ENCODE peak calls at places on chromosomes 4 and X, in five cellular contexts. One of them, this sample, is unnamed.
A peak's percentile ranks its signal among the peaks of the same experiment; 100 is the strongest.

GRCh38 chr4:109079177-109079576 is 223.3 kb downstream of the COL25A1 start:
- DNase-seq in GM23338: no peak
- DNase-seq in transverse colon: no peak
- DNase-seq in GM12892: no peak
- DNase-seq in breast epithelium: no peak
- DNase-seq in this sample: no peak

GRCh38 chr4:21307709-21308108 is 607.5 kb downstream of the PACRGL start:
- DNase-seq in GM23338: peak; percentile 27
- DNase-seq in GM12892: no peak
- DNase-seq in transverse colon: no peak
- DNase-seq in breast epithelium: no peak
- DNase-seq in this sample: no peak

GRCh38 chr4:98710831-98711230 is 52.4 kb upstream of the TSPAN5 start:
- DNase-seq in breast epithelium: no peak
- DNase-seq in GM23338: no peak
- DNase-seq in transverse colon: no peak
- DNase-seq in GM12892: no peak
- DNase-seq in this sample: no peak

GRCh38 chr4:54281060-54281781 is 52.1 kb downstream of the PDGFRA start:
- DNase-seq in transverse colon: peak; percentile 29
- DNase-seq in GM23338: peak; percentile 11
- DNase-seq in GM12892: no peak
- DNase-seq in breast epithelium: no peak
- DNase-seq in this sample: no peak

GRCh38 chr4:120056249-120056648 is 10.4 kb downstream of the MAD2L1 start:
- DNase-seq in transverse colon: no peak
- DNase-seq in GM12892: no peak
- DNase-seq in breast epithelium: no peak
- DNase-seq in GM23338: no peak
- DNase-seq in this sample: no peak

GRCh38 chr4:770022-770421 is 55.9 kb downstream of the CPLX1 start:
- DNase-seq in GM12892: no peak
- DNase-seq in breast epithelium: no peak
- DNase-seq in transverse colon: no peak
- DNase-seq in GM23338: no peak
- DNase-seq in this sample: no peak

GRCh38 chr4:107888237-107888636 is 43.1 kb upstream of the CYP2U1 start:
- DNase-seq in GM12892: no peak
- DNase-seq in breast epithelium: no peak
- DNase-seq in GM23338: peak; percentile 34
- DNase-seq in transverse colon: no peak
- DNase-seq in this sample: no peak

GRCh38 chr4:49032440-49033161 is 46.5 kb downstream of the CWH43 start:
- DNase-seq in breast epithelium: no peak
- DNase-seq in GM23338: peak; percentile 37
- DNase-seq in GM12892: no peak
- DNase-seq in transverse colon: no peak
- DNase-seq in this sample: no peak

GRCh38 chrX:3184176-3184930 is 143.1 kb downstream of the ARSF start:
- DNase-seq in transverse colon: no peak
- DNase-seq in breast epithelium: no peak
- DNase-seq in GM23338: no peak
- DNase-seq in GM12892: no peak
- DNase-seq in this sample: no peak

GRCh38 chr4:165106518-165106917 is 6.1 kb downstream of the TMEM192 start:
- DNase-seq in breast epithelium: no peak
- DNase-seq in GM12892: no peak
- DNase-seq in transverse colon: no peak
- DNase-seq in GM23338: no peak
- DNase-seq in this sample: no peak

GRCh38 chr4:39855909-39856512 is 121.7 kb downstream of the PDS5A start:
- DNase-seq in transverse colon: no peak
- DNase-seq in breast epithelium: no peak
- DNase-seq in GM12892: no peak
- DNase-seq in GM23338: no peak
- DNase-seq in this sample: no peak

GRCh38 chrX:39324233-39324632 is 523.0 kb downstream of the MID1IP1 start:
- DNase-seq in transverse colon: no peak
- DNase-seq in breast epithelium: no peak
- DNase-seq in GM23338: no peak
- DNase-seq in GM12892: no peak
- DNase-seq in this sample: no peak

GRCh38 chr4:38623260-38623659 is 40.7 kb upstream of the KLF3 start:
- DNase-seq in GM23338: no peak
- DNase-seq in GM12892: no peak
- DNase-seq in transverse colon: no peak
- DNase-seq in breast epithelium: no peak
- DNase-seq in this sample: no peak

GRCh38 chr4:80566203-80566872 is 230.8 kb downstream of the CFAP299 start:
- DNase-seq in GM23338: no peak
- DNase-seq in GM12892: no peak
- DNase-seq in breast epithelium: no peak
- DNase-seq in transverse colon: no peak
- DNase-seq in this sample: no peak

GRCh38 chr4:155854597-155855226 is 11.4 kb downstream of the ASIC5 start:
- DNase-seq in transverse colon: no peak
- DNase-seq in GM23338: no peak
- DNase-seq in breast epithelium: no peak
- DNase-seq in GM12892: no peak
- DNase-seq in this sample: no peak

GRCh38 chr4:148790246-148790645 is 348.0 kb upstream of the NR3C2 start:
- DNase-seq in transverse colon: no peak
- DNase-seq in GM23338: peak; percentile 8
- DNase-seq in GM12892: no peak
- DNase-seq in breast epithelium: no peak
- DNase-seq in this sample: no peak

GRCh38 chr4:129240816-129241215 is 144.9 kb downstream of the C4orf33 start:
- DNase-seq in GM23338: no peak
- DNase-seq in breast epithelium: no peak
- DNase-seq in GM12892: no peak
- DNase-seq in transverse colon: no peak
- DNase-seq in this sample: no peak

GRCh38 chrX:3320471-3321046 is 25.9 kb downstream of the MXRA5 start:
- DNase-seq in transverse colon: no peak
- DNase-seq in GM23338: no peak
- DNase-seq in breast epithelium: no peak
- DNase-seq in GM12892: no peak
- DNase-seq in this sample: no peak

GRCh38 chr4:5711479-5712184 is 631 bp downstream of the EVC start:
- DNase-seq in GM23338: peak; percentile 75
- DNase-seq in breast epithelium: no peak
- DNase-seq in transverse colon: no peak
- DNase-seq in GM12892: no peak
- DNase-seq in this sample: peak; percentile 25

GRCh38 chrX:29941292-29941691 is 274.1 kb upstream of the MAGEB2 start:
- DNase-seq in GM23338: no peak
- DNase-seq in transverse colon: no peak
- DNase-seq in GM12892: no peak
- DNase-seq in breast epithelium: no peak
- DNase-seq in this sample: no peak

GRCh38 chr4:148029781-148030180 is 297.9 kb downstream of the ARHGAP10 start:
- DNase-seq in transverse colon: no peak
- DNase-seq in GM12892: no peak
- DNase-seq in GM23338: no peak
- DNase-seq in breast epithelium: no peak
- DNase-seq in this sample: no peak

GRCh38 chr4:84932462-84932861 is 34.0 kb downstream of the WDFY3 start:
- DNase-seq in transverse colon: no peak
- DNase-seq in GM23338: no peak
- DNase-seq in GM12892: no peak
- DNase-seq in breast epithelium: no peak
- DNase-seq in this sample: no peak

DNA sequence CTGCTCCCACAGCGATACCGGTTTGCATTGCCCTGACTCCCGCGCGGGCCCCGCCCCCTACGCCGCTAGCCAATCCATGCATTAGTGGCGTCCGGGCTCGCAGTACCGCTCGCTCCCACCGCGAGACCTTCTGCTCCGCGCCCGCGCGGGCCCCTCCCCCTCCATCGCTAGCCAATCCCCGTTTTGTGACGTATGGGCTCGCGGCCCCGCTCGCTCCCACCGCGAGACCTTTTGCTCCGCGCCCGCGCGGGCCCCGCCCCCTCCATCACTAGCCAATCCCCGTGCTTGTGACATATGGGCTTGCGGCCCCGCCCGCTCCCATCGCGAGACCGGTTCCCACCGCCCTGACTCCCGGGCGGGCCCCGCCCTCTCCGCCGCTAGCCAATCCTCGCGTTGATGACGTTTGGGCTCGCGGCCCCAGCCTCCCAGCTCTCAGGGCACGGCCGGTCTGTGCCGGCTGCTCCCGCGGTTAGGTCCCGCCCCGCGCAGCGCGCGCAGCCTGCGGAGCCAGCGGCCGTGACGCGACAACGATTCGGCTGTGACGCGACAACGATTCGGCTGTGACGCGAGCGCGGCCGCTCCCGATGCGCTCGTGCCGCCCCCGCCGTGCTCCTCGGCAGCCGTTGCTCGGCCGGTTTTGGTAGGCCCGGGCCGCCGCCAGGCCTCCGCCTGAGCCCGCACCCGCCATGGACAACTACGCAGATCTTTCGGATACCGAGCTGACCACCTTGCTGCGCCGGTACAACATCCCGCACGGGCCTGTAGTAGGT is at the start of gene EMD:
- DNase-seq in GM12892: peak; percentile 87
- DNase-seq in transverse colon: peak; percentile 97
- DNase-seq in GM23338: peak; percentile 96
- DNase-seq in breast epithelium: peak; percentile 95
- DNase-seq in this sample: peak; percentile 99
- TF ChIP-seq POLR2AphosphoS5 in GM12892: no peak
- TF ChIP-seq POLR2AphosphoS5 in transverse colon: peak; percentile 78
- TF ChIP-seq POLR2AphosphoS5 in GM23338: peak; percentile 68
- TF ChIP-seq POLR2AphosphoS5 in breast epithelium: peak; percentile 62
- TF ChIP-seq POLR2AphosphoS5 in this sample: peak; percentile 86

DNA sequence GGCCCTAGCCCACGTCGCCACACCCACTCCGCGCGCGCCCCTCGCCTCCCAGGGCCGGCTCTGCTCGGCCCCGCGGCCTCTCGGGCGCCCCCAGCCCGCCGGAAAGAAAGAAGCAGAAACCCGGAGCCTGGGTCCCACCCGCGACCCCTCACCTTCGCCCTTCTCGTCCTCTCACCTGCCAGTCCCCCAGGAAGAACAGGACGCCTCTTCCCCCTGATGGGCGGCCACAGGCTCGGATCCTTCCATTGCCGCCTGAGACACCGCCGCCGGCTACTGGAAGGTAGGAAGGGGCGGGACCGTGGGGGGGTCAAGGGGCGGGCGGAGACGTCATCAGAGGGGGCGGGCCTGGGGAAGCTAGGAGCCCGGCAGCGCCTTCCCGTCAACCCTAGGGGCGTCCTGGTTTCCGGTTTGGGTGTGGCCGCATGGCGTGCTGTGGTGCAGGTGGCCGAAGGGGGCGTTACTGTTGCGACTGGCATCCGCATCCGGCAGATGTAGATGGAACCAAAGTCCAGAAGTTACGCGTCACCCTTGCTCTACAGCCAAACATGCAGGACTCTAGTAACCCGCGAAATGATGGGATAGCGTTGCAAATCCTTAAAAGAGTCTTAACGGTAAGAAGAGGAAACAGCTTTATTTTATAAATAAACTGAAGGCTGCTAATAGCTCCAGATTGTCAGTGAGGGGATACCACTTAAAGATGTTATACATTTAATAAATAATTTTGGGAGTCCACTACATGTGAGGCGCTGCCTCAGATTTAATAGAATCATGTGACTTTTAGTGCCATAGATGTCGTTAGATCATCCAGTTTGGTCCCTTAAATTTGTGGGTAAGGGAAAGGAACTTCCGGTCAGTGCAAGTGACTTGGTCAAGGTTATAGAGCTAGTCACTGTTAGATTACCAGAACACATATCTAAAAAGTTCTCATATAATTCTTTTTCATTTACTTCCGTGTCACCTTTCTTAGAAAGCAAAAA is at the start of gene UBA6:
- DNase-seq in GM12892: peak; percentile 77
- DNase-seq in breast epithelium: peak; percentile 97
- DNase-seq in GM23338: peak; percentile 98
- DNase-seq in transverse colon: peak; percentile 98
- DNase-seq in this sample: peak; percentile 98
- TF ChIP-seq POLR2AphosphoS5 in GM12892: peak; percentile 90
- TF ChIP-seq POLR2AphosphoS5 in breast epithelium: peak; percentile 68
- TF ChIP-seq POLR2AphosphoS5 in GM23338: peak; percentile 91
- TF ChIP-seq POLR2AphosphoS5 in transverse colon: peak; percentile 73
- TF ChIP-seq POLR2AphosphoS5 in this sample: peak; percentile 89

DNA sequence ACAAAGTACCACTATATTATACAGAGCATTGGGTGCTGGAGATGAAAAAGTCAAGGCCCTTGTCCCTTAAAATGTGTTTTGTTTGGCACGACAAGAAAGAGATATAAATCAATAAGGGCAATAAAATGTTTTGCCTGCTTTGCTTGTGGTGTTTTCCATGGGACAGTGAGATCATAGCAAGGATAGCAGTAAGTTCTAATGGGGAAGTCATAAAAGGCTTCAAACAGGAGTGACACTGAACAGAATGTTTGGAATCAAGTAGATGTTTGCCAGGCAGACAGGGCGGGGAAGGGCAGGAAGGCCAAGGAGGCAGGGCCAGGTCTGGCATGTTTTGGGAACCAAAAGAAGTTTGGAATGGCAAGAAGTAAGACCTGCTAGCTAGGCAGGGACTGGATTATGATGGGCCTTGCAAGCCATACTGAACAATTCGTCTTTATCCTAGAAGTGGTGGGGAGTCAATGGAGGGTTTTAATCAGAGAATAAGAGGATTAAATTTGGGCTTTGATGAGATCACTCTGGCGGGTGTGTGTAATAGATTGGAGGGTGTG is 16.4 kb downstream of the FGF2 start:
- DNase-seq in GM23338: no peak
- DNase-seq in GM12892: no peak
- DNase-seq in breast epithelium: no peak
- DNase-seq in transverse colon: peak; percentile 42
- DNase-seq in this sample: no peak
- TF ChIP-seq POLR2AphosphoS5 in GM23338: no peak
- TF ChIP-seq POLR2AphosphoS5 in GM12892: no peak
- TF ChIP-seq POLR2AphosphoS5 in breast epithelium: no peak
- TF ChIP-seq POLR2AphosphoS5 in transverse colon: peak; percentile 75
- TF ChIP-seq POLR2AphosphoS5 in this sample: no peak

GRCh38 chrX:123422875-123423274 is 238.8 kb downstream of the GRIA3 start:
- DNase-seq in transverse colon: peak; percentile 16
- DNase-seq in GM12892: no peak
- DNase-seq in GM23338: peak; percentile 28
- DNase-seq in breast epithelium: no peak
- DNase-seq in this sample: no peak

GRCh38 chrX:123424546-123424945 is 240.5 kb downstream of the GRIA3 start:
- DNase-seq in GM23338: no peak
- DNase-seq in breast epithelium: no peak
- DNase-seq in transverse colon: no peak
- DNase-seq in GM12892: no peak
- DNase-seq in this sample: no peak

GRCh38 chrX:123425904-123426303 is 241.8 kb downstream of the GRIA3 start:
- DNase-seq in breast epithelium: no peak
- DNase-seq in GM23338: no peak
- DNase-seq in transverse colon: no peak
- DNase-seq in GM12892: no peak
- DNase-seq in this sample: no peak

DNA sequence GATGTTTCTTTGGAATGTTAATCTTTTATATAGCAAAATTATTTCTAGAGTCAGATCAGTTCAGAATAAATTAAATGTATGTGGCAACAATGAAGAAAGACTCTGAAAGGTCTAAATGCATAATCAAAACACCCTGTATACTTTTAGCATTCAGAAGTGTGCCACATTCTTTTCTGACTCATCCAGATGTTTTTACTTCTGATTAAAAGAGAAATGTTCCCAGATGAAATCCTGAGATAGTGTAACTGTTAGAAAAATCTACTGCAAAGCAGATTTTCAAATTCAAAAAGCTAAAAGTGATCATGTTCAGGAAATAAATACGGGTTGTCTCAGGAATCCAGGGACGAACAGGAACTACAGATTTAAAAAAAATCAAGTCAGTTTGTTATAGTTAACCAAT is 241.4 kb downstream of the GRIA3 start:
- DNase-seq in GM12892: no peak
- DNase-seq in breast epithelium: no peak
- DNase-seq in GM23338: no peak
- DNase-seq in transverse colon: no peak
- DNase-seq in this sample: no peak
- TF ChIP-seq POLR2AphosphoS5 in GM12892: no peak
- TF ChIP-seq POLR2AphosphoS5 in breast epithelium: no peak
- TF ChIP-seq POLR2AphosphoS5 in GM23338: no peak
- TF ChIP-seq POLR2AphosphoS5 in transverse colon: no peak
- TF ChIP-seq POLR2AphosphoS5 in this sample: no peak

This sample was measured in upper lobe of left lung.